ENCODE peak calls at places on chromosomes 4 and X, in eight cellular contexts. M is activated T-helper 9 cell treated with anti-CD3 and anti-CD28 coated beads, Interleukin-2, amount 50 U/mL, for 16 hours; Y is stimulated activated CD4-positive, alpha-beta T cell treated with anti-CD3 and anti-CD28 coated beads, Interleukin-2, amount 100 ng/mL, for 24 hours; W is NCI-H1436; U is GM06990; Z is germinal center; Q is nephron progenitor cell; P is LoVo. I is an unnamed sample.

GRCh38 chrX:37347420-37347819 is 1.7 kb upstream of the PRRG1 start:
- DNase-seq in M (no peak), Y (no peak), W (no peak), U (no peak), Z (no peak), Q (no peak), P (no peak), I (no peak)

GRCh38 chr4:141730805-141731204 is 94.4 kb downstream of the IL15 start:
- DNase-seq in M (no peak), Y (no peak), W (no peak), U (no peak), Z (no peak), Q (no peak), P (no peak), I (no peak)

GRCh38 chrX:100635040-100635439 is 1.6 kb downstream of the TSPAN6 start:
- DNase-seq in M (no peak), Y (no peak), W (no peak), U (no peak), Z (no peak), Q (no peak), P (no peak), I (no peak)

GRCh38 chr4:133856736-133857355 is 344.7 kb downstream of the PABPC4L start:
- DNase-seq in M (no peak), Y (no peak), W (no peak), U (no peak), Z (no peak), Q (no peak), P (no peak), I (no peak)

GRCh38 chr4:136651932-136652331 is 880.4 kb downstream of the PCDH18 start:
- DNase-seq in M (no peak), Y (no peak), W (no peak), U (no peak), Z (no peak), Q (no peak), P (no peak), I (no peak)

GRCh38 chrX:30831082-30831481 is 58.0 kb downstream of the TAB3 start:
- DNase-seq in M (peak), Y (peak), W (no peak), U (no peak), Z (no peak), Q (no peak), P (no peak), I (no peak)

GRCh38 chr4:184748251-184748652 is 14.4 kb upstream of the CENPU start:
- DNase-seq in M (no peak), Y (no peak), W (no peak), U (no peak), Z (no peak), Q (no peak), P (no peak), I (peak)

GRCh38 chrX:134990475-134991473 is at the start of gene SMIM10:
- DNase-seq in M (no peak), Y (peak), W (no peak), U (peak), Z (peak), Q (peak), P (no peak), I (peak)

GRCh38 chrX:119687661-119688413 is 5.1 kb downstream of the SEPTIN6 start:
- DNase-seq in M (no peak), Y (no peak), W (no peak), U (no peak), Z (no peak), Q (no peak), P (no peak), I (no peak)

GRCh38 chr4:133865606-133866327 is 335.8 kb downstream of the PABPC4L start:
- DNase-seq in M (no peak), Y (no peak), W (no peak), U (no peak), Z (no peak), Q (no peak), P (peak), I (no peak)

GRCh38 chrX:127879585-127879984 is 172.6 kb downstream of the ACTRT1 start:
- DNase-seq in M (no peak), Y (no peak), W (no peak), U (no peak), Z (no peak), Q (no peak), P (no peak), I (no peak)

GRCh38 chr4:185734214-185734613 is 77.8 kb downstream of the SORBS2 start:
- DNase-seq in M (no peak), Y (no peak), W (no peak), U (peak), Z (no peak), Q (no peak), P (no peak), I (no peak)

GRCh38 chrX:13103111-13103913 is 58.9 kb upstream of the FAM9C start:
- DNase-seq in M (no peak), Y (no peak), W (no peak), U (no peak), Z (no peak), Q (no peak), P (no peak), I (no peak)

GRCh38 chr4:175614880-175615279 is 197.2 kb downstream of the GPM6A start:
- DNase-seq in M (no peak), Y (no peak), W (no peak), U (no peak), Z (no peak), Q (no peak), P (no peak), I (no peak)

GRCh38 chr4:128803783-128804182 is 5.7 kb upstream of the JADE1 start:
- DNase-seq in M (no peak), Y (no peak), W (no peak), U (peak), Z (no peak), Q (no peak), P (no peak), I (peak)

GRCh38 chr4:105057370-105058096 is 89.1 kb upstream of the TET2 start:
- DNase-seq in M (no peak), Y (no peak), W (no peak), U (peak), Z (no peak), Q (no peak), P (no peak), I (no peak)

GRCh38 chr4:94451669-94452475 is at the start of gene PDLIM5:
- DNase-seq in M (peak), Y (peak), W (peak), U (peak), Z (peak), Q (peak), P (peak), I (peak)

GRCh38 chr4:103499094-103499493 is 220.7 kb downstream of the TACR3 start:
- DNase-seq in M (no peak), Y (no peak), W (no peak), U (no peak), Z (no peak), Q (no peak), P (no peak), I (no peak)